ENCODE peak calls at places on chromosomes 16 and 17, in four cellular contexts. L is AG09319, G is tibial nerve, V is cardiac muscle cell. X is an unnamed sample.

GRCh38 chr17:30363715-30364202 is 15.0 kb upstream of the CPD start:
- DNase-seq in L (no peak), G (no peak), V (peak), X (peak)

GRCh38 chr17:49959183-49959935 is 9.6 kb upstream of the DLX4 start:
- DNase-seq in L (no peak), G (no peak), V (no peak), X (no peak)

GRCh38 chr17:44561237-44561623 is 3.9 kb downstream of the FZD2 start:
- DNase-seq in L (no peak), G (no peak), V (no peak), X (no peak)

GRCh38 chr17:44775838-44776621 is 17.2 kb downstream of the ADAM11 start:
- DNase-seq in L (no peak), G (no peak), V (no peak), X (no peak)

GRCh38 chr17:44543213-44543904 is 13.9 kb upstream of the FZD2 start:
- DNase-seq in L (peak), G (no peak), V (peak), X (no peak)

GRCh38 chr17:66570353-66571195 is 264.3 kb upstream of the CACNG5 start:
- DNase-seq in L (no peak), G (no peak), V (no peak), X (no peak)

GRCh38 chr17:57868007-57868774 is 18.3 kb upstream of the MRPS23 start:
- DNase-seq in L (peak), G (peak), V (peak), X (peak)

GRCh38 chr17:29621751-29622194 is 939 bp downstream of the CORO6 start:
- DNase-seq in L (no peak), G (no peak), V (peak), X (no peak)

GRCh38 chr16:28930203-28930602 is 1.6 kb upstream of the CD19 start:
- DNase-seq in L (no peak), G (no peak), V (no peak), X (no peak)

GRCh38 chr17:9576521-9577401 is at the start of gene CFAP52:
- DNase-seq in L (peak), G (peak), V (peak), X (peak)

GRCh38 chr17:9575381-9576072 is at the start of gene STX8:
- DNase-seq in L (peak), G (peak), V (peak), X (peak)

GRCh38 chr17:9577402-9577709 is 914 bp downstream of the CFAP52 start:
- DNase-seq in L (no peak), G (no peak), V (no peak), X (no peak)
- TF ChIP-seq CTCF in L (no peak), G (no peak), V (no peak), X (no peak)

GRCh38 chr17:76506408-76507328 is 5.4 kb upstream of the RHBDF2 start:
- DNase-seq in L (no peak), G (peak), V (peak), X (peak)

GRCh38 chr17:76502326-76503211 is 1.3 kb upstream of the RHBDF2 start:
- DNase-seq in L (no peak), G (no peak), V (no peak), X (no peak)

GRCh38 chr17:76501018-76501826 is at the start of gene RHBDF2:
- DNase-seq in L (no peak), G (peak), V (peak), X (peak)

GRCh38 chr17:76501827-76502307 is 644 bp upstream of the RHBDF2 start:
- DNase-seq in L (no peak), G (no peak), V (no peak), X (no peak)

DNA sequence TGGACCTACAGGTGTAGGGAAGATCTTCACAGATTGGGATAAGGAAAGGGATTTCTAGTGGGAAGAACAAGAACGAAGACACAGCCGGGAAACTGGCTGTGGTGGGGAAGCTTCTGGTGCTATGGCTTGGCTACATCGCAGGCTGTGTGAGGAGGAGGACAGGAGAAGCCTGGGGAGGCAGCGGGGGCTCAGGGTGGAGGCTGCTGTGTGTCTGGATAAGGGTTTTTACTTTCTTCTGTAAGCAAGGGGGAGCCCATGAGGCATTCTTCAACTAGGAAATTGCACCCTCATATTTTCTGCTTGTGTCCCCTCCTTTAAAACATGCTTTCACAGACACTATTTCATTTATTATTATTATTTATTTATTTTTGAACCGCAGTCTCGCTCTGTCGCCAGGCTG is 2.9 kb upstream of the RHBDF2 start:
- DNase-seq in L (no peak), G (no peak), V (no peak), X (no peak)
- TF ChIP-seq CTCF in L (no peak), G (no peak), V (peak), X (no peak)

DNA sequence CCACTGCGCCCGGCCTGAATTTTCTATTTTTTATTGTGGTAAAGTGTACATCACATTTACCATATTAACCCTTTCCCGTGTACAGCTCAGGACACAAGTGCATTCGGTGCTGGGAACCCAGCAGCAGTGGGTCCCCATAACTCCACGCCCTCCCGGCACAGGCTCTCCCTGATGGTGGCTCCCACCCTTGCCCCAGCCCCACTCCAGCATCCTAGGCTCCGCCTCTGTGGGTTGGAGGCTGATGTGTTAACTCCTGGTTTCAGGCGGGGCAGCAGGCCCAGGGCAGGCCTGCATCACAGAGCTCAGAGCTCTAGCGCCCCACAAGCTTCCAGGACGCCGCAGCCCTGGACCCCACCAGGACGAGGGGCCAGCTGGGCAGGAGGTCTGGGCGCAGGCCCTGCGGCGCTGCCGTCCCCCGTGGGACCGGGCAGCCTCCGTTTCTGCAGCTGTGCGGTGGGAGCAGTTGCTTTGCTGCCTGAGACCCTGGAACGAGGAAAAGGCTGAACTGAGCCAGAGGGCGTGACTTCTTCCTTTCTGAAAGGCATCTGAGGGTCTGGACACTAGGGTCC is 19.6 kb downstream of the ZFPM1 start:
- DNase-seq in L (no peak), G (no peak), V (peak), X (no peak)
- TF ChIP-seq CTCF in L (no peak), G (no peak), V (peak), X (no peak)

GRCh38 chr17:61309362-61309761 is 90.3 kb upstream of the TBX2 start:
- DNase-seq in L (no peak), G (no peak), V (no peak), X (no peak)

GRCh38 chr17:61310611-61311010 is 89.0 kb upstream of the TBX2 start:
- DNase-seq in L (no peak), G (no peak), V (no peak), X (no peak)

GRCh38 chr17:61309857-61310256 is 89.8 kb upstream of the TBX2 start:
- DNase-seq in L (no peak), G (no peak), V (peak), X (no peak)

GRCh38 chr17:61306003-61306402 is 93.6 kb upstream of the TBX2 start:
- DNase-seq in L (no peak), G (no peak), V (no peak), X (no peak)

GRCh38 chr17:61307905-61308886 is 91.4 kb upstream of the TBX2 start:
- DNase-seq in L (peak), G (no peak), V (peak), X (no peak)
- TF ChIP-seq CTCF in L (peak), G (no peak), V (no peak), X (no peak)

GRCh38 chr17:80662557-80662956 is 117.9 kb downstream of the RPTOR start:
- DNase-seq in L (no peak), G (no peak), V (no peak), X (no peak)

GRCh38 chr17:80659651-80660050 is 115.0 kb downstream of the RPTOR start:
- DNase-seq in L (no peak), G (no peak), V (no peak), X (no peak)

GRCh38 chr17:80657561-80657960 is 112.9 kb downstream of the RPTOR start:
- DNase-seq in L (no peak), G (no peak), V (no peak), X (no peak)

GRCh38 chr17:80658821-80659220 is 114.2 kb downstream of the RPTOR start:
- DNase-seq in L (no peak), G (no peak), V (no peak), X (no peak)

GRCh38 chr17:80660527-80661198 is 116.0 kb downstream of the RPTOR start:
- DNase-seq in L (no peak), G (no peak), V (no peak), X (no peak)
- TF ChIP-seq CTCF in L (no peak), G (no peak), V (no peak), X (no peak)

GRCh38 chr17:58960068-58960467 is 146.6 kb downstream of the TRIM37 start:
- DNase-seq in L (peak), G (no peak), V (peak), X (peak)
- TF ChIP-seq CTCF in L (peak), G (no peak), V (peak), X (no peak)

GRCh38 chr17:13492351-13493122 is 109.2 kb downstream of the HS3ST3A1 start:
- DNase-seq in L (no peak), G (no peak), V (no peak), X (no peak)
- TF ChIP-seq CTCF in L (no peak), G (no peak), V (no peak), X (no peak)

GRCh38 chr17:33908363-33909064 is 346.6 kb upstream of the CCL2 start:
- DNase-seq in L (no peak), G (no peak), V (no peak), X (no peak)

GRCh38 chr17:33901085-33901484 is 354.0 kb upstream of the CCL2 start:
- DNase-seq in L (no peak), G (no peak), V (no peak), X (no peak)

GRCh38 chr17:33910200-33910857 is 344.8 kb upstream of the CCL2 start:
- DNase-seq in L (no peak), G (no peak), V (no peak), X (no peak)

GRCh38 chr17:33904438-33904837 is 350.6 kb upstream of the CCL2 start:
- DNase-seq in L (no peak), G (no peak), V (no peak), X (no peak)

GRCh38 chr17:33905338-33905800 is 349.7 kb upstream of the CCL2 start:
- DNase-seq in L (no peak), G (no peak), V (no peak), X (no peak)
- TF ChIP-seq CTCF in L (no peak), G (no peak), V (no peak), X (no peak)

GRCh38 chr16:66924527-66925321 is 611 bp downstream of the RRAD start:
- DNase-seq in L (no peak), G (no peak), V (no peak), X (peak)
- TF ChIP-seq CTCF in L (peak), G (peak), V (peak), X (peak)

DNA sequence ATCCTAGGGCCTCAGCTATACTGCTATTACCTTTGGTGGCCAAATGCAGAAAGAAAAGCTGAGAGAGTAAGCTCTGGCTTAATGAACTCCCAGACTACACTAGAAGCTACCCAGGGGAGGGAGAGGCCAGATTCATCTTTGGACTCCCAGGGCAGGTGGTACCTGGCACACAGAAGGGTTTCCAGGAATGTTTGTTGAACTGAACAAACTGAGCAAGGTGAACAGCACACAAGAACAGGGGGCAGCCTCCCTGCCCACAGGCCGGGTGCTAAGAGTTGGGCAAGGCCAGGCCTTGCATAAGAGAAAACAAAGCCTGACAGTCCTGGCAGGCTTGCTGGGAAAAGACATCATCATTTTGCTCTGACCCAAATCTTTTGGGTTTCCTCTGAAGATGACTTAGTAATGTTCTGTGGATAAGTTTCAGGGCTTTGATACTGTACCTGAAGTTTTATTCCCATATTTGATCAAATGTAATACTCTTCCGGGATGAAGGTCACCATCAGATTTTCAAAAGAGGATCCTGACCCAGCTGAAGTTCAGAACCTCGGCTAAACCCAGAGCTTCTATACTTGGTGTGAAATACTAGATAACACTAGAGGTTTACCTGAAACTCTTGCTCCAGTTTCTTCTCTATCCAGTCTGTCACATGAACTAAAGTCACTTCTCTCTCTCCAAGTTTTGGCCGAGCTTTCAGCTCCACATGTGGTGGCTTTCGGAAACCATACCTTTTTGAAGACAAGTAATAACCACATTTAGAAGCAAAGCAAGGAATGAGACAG is 20.5 kb upstream of the ERN1 start:
- DNase-seq in L (no peak), G (no peak), V (peak), X (no peak)
- TF ChIP-seq CTCF in L (no peak), G (no peak), V (peak), X (no peak)

X was measured in mucosa of descending colon.